ENCODE peak calls at places on chromosome 22, in four cellular contexts. Y is K562, U is GM12878, F is HepG2. O is an unnamed sample.

GRCh38 chr22:29524440-29525191 is 28.9 kb downstream of the THOC5 start:
- DNase-seq in Y (peak), U (no peak), F (peak), O (peak)

GRCh38 chr22:17303840-17304779 is 65.2 kb upstream of the CECR2 start:
- DNase-seq in Y (peak), U (peak), F (no peak), O (no peak)

GRCh38 chr22:50082961-50083461 is 2.2 kb downstream of the MLC1 start:
- DNase-seq in Y (peak), U (no peak), F (peak), O (no peak)

GRCh38 chr22:36916034-36916433 is 2.6 kb downstream of the CSF2RB start:
- DNase-seq in Y (no peak), U (no peak), F (no peak), O (no peak)

GRCh38 chr22:49112176-49112575 is 715.5 kb downstream of the BRD1 start:
- DNase-seq in Y (no peak), U (no peak), F (no peak), O (no peak)

GRCh38 chr22:21840236-21840823 is 27.1 kb downstream of the MAPK1 start:
- DNase-seq in Y (no peak), U (no peak), F (no peak), O (no peak)

GRCh38 chr22:49951001-49951677 is 9.4 kb upstream of the PIM3 start:
- DNase-seq in Y (no peak), U (no peak), F (no peak), O (no peak)

GRCh38 chr22:27654536-27655445 is 146.8 kb downstream of the MN1 start:
- DNase-seq in Y (no peak), U (no peak), F (no peak), O (no peak)

GRCh38 chr22:39478461-39478860 is 21.6 kb downstream of the MGAT3 start:
- DNase-seq in Y (peak), U (no peak), F (no peak), O (no peak)

GRCh38 chr22:38074181-38075104 is 9.5 kb downstream of the SLC16A8 start:
- DNase-seq in Y (no peak), U (no peak), F (no peak), O (no peak)

GRCh38 chr22:28375761-28376534 is 303.7 kb downstream of the TTC28 start:
- DNase-seq in Y (no peak), U (no peak), F (no peak), O (no peak)

GRCh38 chr22:49884503-49885260 is 31.0 kb downstream of the ZBED4 start:
- DNase-seq in Y (no peak), U (no peak), F (no peak), O (no peak)

GRCh38 chr22:16915711-16916110 is 90.5 kb upstream of the XKR3 start:
- DNase-seq in Y (no peak), U (no peak), F (no peak), O (no peak)

GRCh38 chr22:37581534-37581933 is 1.6 kb upstream of the LGALS2 start:
- DNase-seq in Y (no peak), U (no peak), F (no peak), O (no peak)

GRCh38 chr22:43923191-43923590 is 414 bp upstream of the PNPLA3 start:
- DNase-seq in Y (no peak), U (no peak), F (no peak), O (no peak)
- TF ChIP-seq FOXK2 in Y (no peak), U (no peak), F (no peak), O (no peak)

GRCh38 chr22:45880091-45880651 is 96.8 kb downstream of the WNT7B start:
- DNase-seq in Y (no peak), U (no peak), F (no peak), O (no peak)
- TF ChIP-seq FOXK2 in Y (no peak), U (no peak), F (no peak), O (no peak)

DNA sequence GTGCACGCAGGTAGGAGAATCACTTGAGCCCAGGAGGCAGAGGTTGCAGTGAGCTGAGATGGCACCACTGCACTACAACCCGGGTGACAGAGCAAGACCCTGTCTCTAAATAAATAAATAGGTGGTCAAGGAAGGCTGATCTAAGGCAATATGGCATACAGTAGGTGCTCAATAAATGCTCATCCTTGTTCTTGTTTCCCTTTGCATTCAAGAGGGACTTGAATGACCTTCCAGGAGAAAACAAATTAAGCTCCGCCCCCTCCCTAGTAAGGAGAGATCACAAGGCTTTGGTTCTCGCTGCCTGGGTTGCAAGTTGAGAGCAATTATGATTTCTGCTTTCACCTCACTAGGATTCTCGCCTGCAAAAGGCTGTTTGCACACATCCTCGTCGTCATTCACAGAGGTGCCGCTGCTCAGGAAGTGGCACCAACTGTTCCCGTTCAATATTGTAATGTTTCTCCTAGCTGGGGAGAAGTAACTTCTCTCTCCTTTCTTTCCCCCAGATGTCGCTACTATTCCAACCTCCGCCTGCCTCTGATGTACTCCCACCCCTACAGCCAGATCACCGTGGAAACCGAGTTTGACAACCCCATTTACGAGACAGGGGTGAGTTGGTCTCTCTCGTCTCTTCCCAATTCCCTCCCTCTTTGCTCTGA is 51.8 kb upstream of the ASPHD2 start:
- DNase-seq in Y (no peak), U (no peak), F (no peak), O (peak)
- TF ChIP-seq FOXK2 in Y (no peak), U (no peak), F (no peak), O (no peak)

GRCh38 chr22:25482091-25482760 is 82.2 kb upstream of the GRK3 start:
- DNase-seq in Y (no peak), U (no peak), F (no peak), O (no peak)
- TF ChIP-seq FOXK2 in Y (no peak), U (no peak), F (no peak), O (no peak)

GRCh38 chr22:46066691-46067090 is 83.6 kb upstream of the PPARA start:
- DNase-seq in Y (no peak), U (no peak), F (no peak), O (no peak)
- TF ChIP-seq FOXK2 in Y (no peak), U (no peak), F (no peak), O (no peak)

GRCh38 chr22:20786048-20786447 is 12.1 kb downstream of the SERPIND1 start:
- DNase-seq in Y (no peak), U (no peak), F (no peak), O (no peak)
- TF ChIP-seq FOXK2 in Y (no peak), U (no peak), F (no peak), O (no peak)

GRCh38 chr22:32103648-32104326 is 55.3 kb downstream of the C22orf42 start:
- DNase-seq in Y (no peak), U (no peak), F (no peak), O (no peak)
- TF ChIP-seq FOXK2 in Y (no peak), U (no peak), F (no peak), O (no peak)

GRCh38 chr22:47450876-47451475 is 688.5 kb downstream of the TBC1D22A start:
- DNase-seq in Y (no peak), U (no peak), F (no peak), O (no peak)
- TF ChIP-seq FOXK2 in Y (no peak), U (no peak), F (no peak), O (no peak)